ENCODE peak calls at places on chromosome 5, in ten cellular contexts. A is NCI-H1105; U is ACHN; D is neural progenitor cell; N is SHP77; Z is frontal cortex; G is stimulated activated CD8-positive, alpha-beta memory T cell treated with anti-CD3 and anti-CD28 coated beads, Interleukin-7, amount 100 ng/mL, for 24 hours; K is fibroblast of the aortic adventitia; W is mesendoderm; H is skeletal muscle cell. T is an unnamed sample.

GRCh38 chr5:73370076-73370475 is 78.5 kb downstream of the FOXD1 start:
- DNase-seq in A (no peak), U (peak), D (no peak), N (no peak), Z (no peak), G (no peak), K (no peak), W (no peak), H (no peak), T (no peak)

GRCh38 chr5:963673-964531 is 44.7 kb upstream of the NKD2 start:
- DNase-seq in A (no peak), U (no peak), D (no peak), N (no peak), Z (no peak), G (no peak), K (peak), W (no peak), H (peak), T (peak)

GRCh38 chr5:58929726-58930125 is 346.9 kb downstream of the RAB3C start:
- DNase-seq in A (no peak), U (no peak), D (no peak), N (no peak), Z (no peak), G (no peak), K (no peak), W (no peak), H (no peak), T (no peak)

GRCh38 chr5:119405444-119405843 is 46.9 kb upstream of the HSD17B4 start:
- DNase-seq in A (no peak), U (no peak), D (no peak), N (no peak), Z (no peak), G (no peak), K (no peak), W (no peak), H (no peak), T (no peak)

GRCh38 chr5:88888291-88888690 is 5.3 kb upstream of the MEF2C start:
- DNase-seq in A (no peak), U (no peak), D (no peak), N (no peak), Z (peak), G (no peak), K (no peak), W (no peak), H (no peak), T (peak)

GRCh38 chr5:132086277-132086794 is 12.7 kb downstream of the CSF2 start:
- DNase-seq in A (no peak), U (peak), D (no peak), N (no peak), Z (no peak), G (no peak), K (peak), W (peak), H (peak), T (peak)

GRCh38 chr5:77425998-77426659 is 66.0 kb downstream of the WDR41 start:
- DNase-seq in A (no peak), U (no peak), D (no peak), N (no peak), Z (no peak), G (no peak), K (peak), W (no peak), H (no peak), T (peak)

GRCh38 chr5:52786937-52787599 is 648 bp upstream of the ITGA1 start:
- DNase-seq in A (no peak), U (no peak), D (no peak), N (no peak), Z (no peak), G (no peak), K (peak), W (peak), H (no peak), T (peak)

GRCh38 chr5:96934291-96934694 is 1.6 kb upstream of the LNPEP start:
- DNase-seq in A (no peak), U (peak), D (peak), N (no peak), Z (no peak), G (no peak), K (peak), W (peak), H (no peak), T (peak)

GRCh38 chr5:68215888-68216736 is 556 bp downstream of the PIK3R1 start:
- DNase-seq in A (peak), U (peak), D (peak), N (peak), Z (peak), G (peak), K (no peak), W (peak), H (no peak), T (peak)

GRCh38 chr5:131491749-131492148 is 143.3 kb downstream of the RAPGEF6 start:
- DNase-seq in A (no peak), U (no peak), D (no peak), N (no peak), Z (no peak), G (no peak), K (peak), W (no peak), H (no peak), T (no peak)

T was measured in cardiac fibroblast.